ENCODE peak calls at places on chromosome 15, in ten cellular contexts. One of them, this sample, is unnamed.

GRCh38 chr15:64634020-64634419 is 141.4 kb downstream of the RBPMS2 start:
- DNase-seq in hepatocyte: no peak
- DNase-seq in nephron progenitor cell: no peak
- DNase-seq in tibial nerve: no peak
- DNase-seq in SK-N-SH: no peak
- DNase-seq in GM20000: peak
- DNase-seq in cardiac fibroblast: no peak
- DNase-seq in left ventricle myocardium inferior: no peak
- DNase-seq in GM23338: peak
- DNase-seq in upper lobe of right lung: no peak
- DNase-seq in this sample: peak

GRCh38 chr15:90557651-90558084 is 27.9 kb downstream of the CRTC3 start:
- DNase-seq in upper lobe of right lung: no peak
- DNase-seq in GM23338: no peak
- DNase-seq in left ventricle myocardium inferior: peak
- DNase-seq in nephron progenitor cell: no peak
- DNase-seq in tibial nerve: peak
- DNase-seq in cardiac fibroblast: peak
- DNase-seq in SK-N-SH: peak
- DNase-seq in GM20000: no peak
- DNase-seq in hepatocyte: peak
- DNase-seq in this sample: no peak

GRCh38 chr15:29849218-29849617 is 26.9 kb upstream of the TJP1 start:
- DNase-seq in left ventricle myocardium inferior: no peak
- DNase-seq in GM20000: no peak
- DNase-seq in upper lobe of right lung: no peak
- DNase-seq in nephron progenitor cell: no peak
- DNase-seq in tibial nerve: no peak
- DNase-seq in hepatocyte: no peak
- DNase-seq in cardiac fibroblast: no peak
- DNase-seq in SK-N-SH: no peak
- DNase-seq in GM23338: no peak
- DNase-seq in this sample: no peak

GRCh38 chr15:56339594-56339993 is 25.6 kb upstream of the TEX9 start:
- DNase-seq in left ventricle myocardium inferior: no peak
- DNase-seq in GM23338: peak
- DNase-seq in tibial nerve: no peak
- DNase-seq in SK-N-SH: no peak
- DNase-seq in cardiac fibroblast: no peak
- DNase-seq in upper lobe of right lung: no peak
- DNase-seq in nephron progenitor cell: no peak
- DNase-seq in GM20000: no peak
- DNase-seq in hepatocyte: no peak
- DNase-seq in this sample: no peak

GRCh38 chr15:70856884-70857546 is 3.1 kb upstream of the LARP6 start:
- DNase-seq in nephron progenitor cell: no peak
- DNase-seq in tibial nerve: peak
- DNase-seq in SK-N-SH: no peak
- DNase-seq in upper lobe of right lung: no peak
- DNase-seq in left ventricle myocardium inferior: peak
- DNase-seq in GM23338: no peak
- DNase-seq in hepatocyte: peak
- DNase-seq in cardiac fibroblast: peak
- DNase-seq in GM20000: no peak
- DNase-seq in this sample: no peak

GRCh38 chr15:77144028-77144427 is 73.1 kb upstream of the TSPAN3 start:
- DNase-seq in cardiac fibroblast: peak
- DNase-seq in hepatocyte: no peak
- DNase-seq in tibial nerve: no peak
- DNase-seq in GM20000: no peak
- DNase-seq in upper lobe of right lung: no peak
- DNase-seq in GM23338: no peak
- DNase-seq in SK-N-SH: no peak
- DNase-seq in nephron progenitor cell: no peak
- DNase-seq in left ventricle myocardium inferior: no peak
- DNase-seq in this sample: no peak

GRCh38 chr15:79105141-79105540 is 14.6 kb upstream of the RASGRF1 start:
- DNase-seq in tibial nerve: no peak
- DNase-seq in GM23338: no peak
- DNase-seq in cardiac fibroblast: no peak
- DNase-seq in hepatocyte: no peak
- DNase-seq in GM20000: no peak
- DNase-seq in upper lobe of right lung: no peak
- DNase-seq in SK-N-SH: no peak
- DNase-seq in left ventricle myocardium inferior: no peak
- DNase-seq in nephron progenitor cell: no peak
- DNase-seq in this sample: no peak

GRCh38 chr15:74817370-74817737 is 4.7 kb downstream of the LMAN1L start:
- DNase-seq in nephron progenitor cell: no peak
- DNase-seq in cardiac fibroblast: peak
- DNase-seq in left ventricle myocardium inferior: peak
- DNase-seq in hepatocyte: peak
- DNase-seq in tibial nerve: no peak
- DNase-seq in upper lobe of right lung: no peak
- DNase-seq in GM23338: no peak
- DNase-seq in SK-N-SH: peak
- DNase-seq in GM20000: no peak
- DNase-seq in this sample: no peak

GRCh38 chr15:36177590-36178281 is 401.7 kb upstream of the CDIN1 start:
- DNase-seq in hepatocyte: peak
- DNase-seq in tibial nerve: no peak
- DNase-seq in GM20000: no peak
- DNase-seq in SK-N-SH: no peak
- DNase-seq in cardiac fibroblast: peak
- DNase-seq in upper lobe of right lung: no peak
- DNase-seq in left ventricle myocardium inferior: no peak
- DNase-seq in GM23338: no peak
- DNase-seq in nephron progenitor cell: no peak
- DNase-seq in this sample: no peak

GRCh38 chr15:60370804-60371700 is 26.7 kb downstream of the ANXA2 start:
- DNase-seq in hepatocyte: peak
- DNase-seq in cardiac fibroblast: peak
- DNase-seq in SK-N-SH: no peak
- DNase-seq in GM23338: no peak
- DNase-seq in upper lobe of right lung: no peak
- DNase-seq in tibial nerve: peak
- DNase-seq in left ventricle myocardium inferior: peak
- DNase-seq in nephron progenitor cell: no peak
- DNase-seq in GM20000: no peak
- DNase-seq in this sample: peak

GRCh38 chr15:84781505-84781904 is 33.1 kb downstream of the ZNF592 start:
- DNase-seq in upper lobe of right lung: no peak
- DNase-seq in cardiac fibroblast: no peak
- DNase-seq in tibial nerve: no peak
- DNase-seq in nephron progenitor cell: no peak
- DNase-seq in left ventricle myocardium inferior: no peak
- DNase-seq in GM23338: no peak
- DNase-seq in hepatocyte: peak
- DNase-seq in GM20000: no peak
- DNase-seq in SK-N-SH: no peak
- DNase-seq in this sample: no peak

GRCh38 chr15:90930861-90931629 is 1.3 kb downstream of the HDDC3 start:
- DNase-seq in upper lobe of right lung: no peak
- DNase-seq in nephron progenitor cell: no peak
- DNase-seq in GM20000: no peak
- DNase-seq in SK-N-SH: no peak
- DNase-seq in hepatocyte: no peak
- DNase-seq in GM23338: no peak
- DNase-seq in left ventricle myocardium inferior: no peak
- DNase-seq in tibial nerve: no peak
- DNase-seq in cardiac fibroblast: peak
- DNase-seq in this sample: peak

GRCh38 chr15:37758412-37758811 is 176.0 kb upstream of the TMCO5A start:
- DNase-seq in GM20000: no peak
- DNase-seq in SK-N-SH: no peak
- DNase-seq in upper lobe of right lung: no peak
- DNase-seq in cardiac fibroblast: no peak
- DNase-seq in hepatocyte: peak
- DNase-seq in GM23338: no peak
- DNase-seq in tibial nerve: no peak
- DNase-seq in nephron progenitor cell: no peak
- DNase-seq in left ventricle myocardium inferior: no peak
- DNase-seq in this sample: no peak

GRCh38 chr15:75666823-75667501 is 19.2 kb downstream of the SNX33 start:
- DNase-seq in upper lobe of right lung: peak
- DNase-seq in GM23338: no peak
- DNase-seq in cardiac fibroblast: peak
- DNase-seq in hepatocyte: peak
- DNase-seq in tibial nerve: peak
- DNase-seq in nephron progenitor cell: no peak
- DNase-seq in SK-N-SH: no peak
- DNase-seq in left ventricle myocardium inferior: peak
- DNase-seq in GM20000: no peak
- DNase-seq in this sample: no peak

GRCh38 chr15:74226761-74227540 is 9.2 kb upstream of the CCDC33 start:
- DNase-seq in SK-N-SH: no peak
- DNase-seq in cardiac fibroblast: no peak
- DNase-seq in nephron progenitor cell: no peak
- DNase-seq in GM20000: no peak
- DNase-seq in hepatocyte: no peak
- DNase-seq in left ventricle myocardium inferior: no peak
- DNase-seq in tibial nerve: no peak
- DNase-seq in upper lobe of right lung: no peak
- DNase-seq in GM23338: no peak
- DNase-seq in this sample: no peak

DNA sequence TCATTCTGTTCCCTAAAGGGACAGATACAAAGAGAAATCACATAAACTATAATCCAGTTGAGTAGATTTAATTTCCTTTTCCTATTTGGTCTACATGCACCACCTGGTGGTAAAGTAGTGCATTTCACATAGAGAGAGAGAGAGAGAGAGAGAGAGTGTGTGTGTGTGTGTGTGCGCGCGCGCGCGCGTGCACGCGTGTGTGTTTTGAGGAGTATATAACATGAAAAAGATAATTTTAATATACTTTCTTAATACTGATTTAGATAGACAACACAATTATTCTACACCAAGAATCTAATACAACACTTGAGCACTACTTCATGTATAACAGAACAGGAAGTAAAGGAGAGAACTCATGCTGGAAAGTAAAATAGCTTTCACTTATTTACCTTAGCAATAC is 1.1 kb upstream of the FGF7 start:
- DNase-seq in GM20000: peak
- DNase-seq in left ventricle myocardium inferior: peak
- DNase-seq in nephron progenitor cell: peak
- DNase-seq in cardiac fibroblast: peak
- DNase-seq in hepatocyte: peak
- DNase-seq in SK-N-SH: peak
- DNase-seq in tibial nerve: peak
- DNase-seq in upper lobe of right lung: peak
- DNase-seq in GM23338: peak
- DNase-seq in this sample: peak
- TF ChIP-seq CTCF in GM20000: peak
- TF ChIP-seq CTCF in left ventricle myocardium inferior: peak
- TF ChIP-seq CTCF in nephron progenitor cell: peak
- TF ChIP-seq CTCF in cardiac fibroblast: peak
- TF ChIP-seq CTCF in hepatocyte: peak
- TF ChIP-seq CTCF in SK-N-SH: peak
- TF ChIP-seq CTCF in tibial nerve: peak
- TF ChIP-seq CTCF in upper lobe of right lung: peak
- TF ChIP-seq CTCF in GM23338: peak
- TF ChIP-seq CTCF in this sample: peak

GRCh38 chr15:59152694-59153450 is 47.9 kb downstream of the CCNB2 start:
- DNase-seq in GM20000: no peak
- DNase-seq in left ventricle myocardium inferior: no peak
- DNase-seq in cardiac fibroblast: no peak
- DNase-seq in GM23338: no peak
- DNase-seq in hepatocyte: no peak
- DNase-seq in upper lobe of right lung: no peak
- DNase-seq in nephron progenitor cell: no peak
- DNase-seq in tibial nerve: no peak
- DNase-seq in SK-N-SH: no peak
- DNase-seq in this sample: no peak
- TF ChIP-seq CTCF in GM20000: no peak
- TF ChIP-seq CTCF in left ventricle myocardium inferior: no peak
- TF ChIP-seq CTCF in cardiac fibroblast: no peak
- TF ChIP-seq CTCF in GM23338: no peak
- TF ChIP-seq CTCF in hepatocyte: no peak
- TF ChIP-seq CTCF in upper lobe of right lung: no peak
- TF ChIP-seq CTCF in nephron progenitor cell: no peak
- TF ChIP-seq CTCF in tibial nerve: no peak
- TF ChIP-seq CTCF in SK-N-SH: no peak
- TF ChIP-seq CTCF in this sample: no peak

DNA sequence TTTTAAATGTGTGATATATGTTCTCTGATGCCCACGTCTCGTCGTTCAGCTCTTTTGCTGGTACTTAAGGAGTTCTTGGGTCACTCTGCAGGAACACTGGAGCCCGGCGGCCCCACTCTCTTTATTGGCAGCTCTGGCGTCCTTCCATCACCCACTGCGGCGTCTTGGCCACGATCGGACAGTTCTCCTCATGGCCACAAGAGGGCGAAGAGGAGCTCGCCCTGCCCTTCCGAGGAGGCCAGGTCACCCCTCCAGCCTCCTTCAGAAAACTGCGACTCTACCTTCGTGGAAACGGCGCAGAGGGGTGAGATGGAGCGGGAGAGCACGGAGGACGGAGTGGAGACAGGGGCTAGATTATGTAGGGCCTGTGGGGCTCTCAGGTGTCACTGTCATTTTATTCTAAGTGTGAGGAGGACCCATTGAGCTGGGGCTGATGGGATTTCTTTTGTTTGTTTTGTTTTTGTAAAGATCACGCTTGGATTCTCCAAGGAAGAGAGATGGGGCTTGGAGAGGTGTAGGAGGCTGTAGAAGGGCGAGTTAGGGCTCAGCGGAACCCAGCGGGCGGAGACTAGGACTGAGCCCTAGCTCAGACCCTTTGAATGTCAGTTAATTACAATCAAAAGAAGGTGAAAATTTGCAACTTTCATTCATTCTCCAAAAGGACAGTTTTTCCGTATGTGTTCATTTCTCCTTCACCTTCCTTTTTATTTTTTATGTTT is 28.0 kb upstream of the GABRA5 start:
- DNase-seq in cardiac fibroblast: no peak
- DNase-seq in upper lobe of right lung: no peak
- DNase-seq in GM20000: no peak
- DNase-seq in GM23338: peak
- DNase-seq in nephron progenitor cell: peak
- DNase-seq in tibial nerve: no peak
- DNase-seq in hepatocyte: peak
- DNase-seq in left ventricle myocardium inferior: no peak
- DNase-seq in SK-N-SH: peak
- DNase-seq in this sample: peak
- TF ChIP-seq CTCF in cardiac fibroblast: peak
- TF ChIP-seq CTCF in upper lobe of right lung: peak
- TF ChIP-seq CTCF in GM20000: no peak
- TF ChIP-seq CTCF in GM23338: peak
- TF ChIP-seq CTCF in nephron progenitor cell: peak
- TF ChIP-seq CTCF in tibial nerve: no peak
- TF ChIP-seq CTCF in hepatocyte: peak
- TF ChIP-seq CTCF in left ventricle myocardium inferior: peak
- TF ChIP-seq CTCF in SK-N-SH: peak
- TF ChIP-seq CTCF in this sample: peak

DNA sequence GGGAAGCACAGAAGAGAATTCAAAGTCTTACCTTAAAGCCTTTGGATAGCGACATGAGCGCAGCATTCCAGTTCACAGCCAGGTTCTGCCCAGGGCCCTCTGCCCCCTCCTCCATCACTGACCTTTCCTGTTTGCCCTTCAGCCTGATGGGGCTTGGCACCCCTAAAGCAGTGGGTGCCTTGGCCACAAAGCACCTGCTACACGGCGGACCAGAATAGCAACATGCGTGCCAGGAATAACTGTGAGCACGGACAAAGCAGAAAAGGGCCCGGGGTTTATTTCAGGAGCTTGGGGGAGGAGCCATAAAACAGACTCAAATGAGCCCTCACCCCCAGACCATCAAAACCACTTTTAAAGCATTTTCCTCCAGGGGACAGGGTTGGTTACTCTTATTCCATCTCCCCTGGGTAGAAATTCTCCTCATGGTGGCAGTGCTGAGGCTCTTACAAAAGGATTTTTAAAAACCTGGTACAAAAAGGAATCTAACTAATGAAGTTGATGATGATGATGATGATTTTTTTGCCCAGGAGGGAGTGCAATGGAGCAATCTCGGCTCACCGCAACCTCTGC is 135.4 kb downstream of the KLF13 start:
- DNase-seq in cardiac fibroblast: no peak
- DNase-seq in tibial nerve: no peak
- DNase-seq in nephron progenitor cell: no peak
- DNase-seq in hepatocyte: no peak
- DNase-seq in GM20000: no peak
- DNase-seq in upper lobe of right lung: peak
- DNase-seq in SK-N-SH: no peak
- DNase-seq in left ventricle myocardium inferior: no peak
- DNase-seq in GM23338: peak
- DNase-seq in this sample: no peak
- TF ChIP-seq CTCF in cardiac fibroblast: peak
- TF ChIP-seq CTCF in tibial nerve: no peak
- TF ChIP-seq CTCF in nephron progenitor cell: no peak
- TF ChIP-seq CTCF in hepatocyte: peak
- TF ChIP-seq CTCF in GM20000: no peak
- TF ChIP-seq CTCF in upper lobe of right lung: no peak
- TF ChIP-seq CTCF in SK-N-SH: no peak
- TF ChIP-seq CTCF in left ventricle myocardium inferior: no peak
- TF ChIP-seq CTCF in GM23338: peak
- TF ChIP-seq CTCF in this sample: peak

This sample was measured in activated CD8-positive, alpha-beta T cell treated with anti-CD3 and anti-CD28 coated beads for 36 hours.